ENCODE peak calls at places on chromosomes 4 and X, in ten cellular contexts. O, Z, P, I, M, D, K, X, C and S are unnamed samples.

GRCh38 chrX:126770179-126770578 is 49.4 kb upstream of the PRR32 start:
- DNase-seq in X (no peak), C (no peak), P (no peak), M (no peak), K (no peak), O (no peak), D (peak), Z (peak), I (no peak), S (no peak)

GRCh38 chr4:71296945-71297344 is 41.9 kb upstream of the SLC4A4 start:
- DNase-seq in K (no peak), M (peak), C (no peak), Z (no peak), D (no peak), X (peak), O (no peak), P (no peak), I (no peak), S (no peak)

GRCh38 chrX:21943460-21944135 is 3.1 kb downstream of the SMS start:
- DNase-seq in D (peak), P (no peak), I (no peak), X (peak), Z (peak), M (no peak), K (no peak), O (no peak), C (no peak), S (no peak)

GRCh38 chr4:184751585-184751956 is 17.7 kb upstream of the CENPU start:
- DNase-seq in D (no peak), I (no peak), P (no peak), Z (no peak), C (no peak), X (no peak), M (no peak), O (no peak), K (no peak), S (no peak)

GRCh38 chr4:1052231-1052671 is 40.8 kb downstream of the FGFRL1 start:
- DNase-seq in I (no peak), D (no peak), P (no peak), M (no peak), X (no peak), C (no peak), Z (no peak), K (no peak), O (no peak), S (peak)

GRCh38 chr4:17024430-17024829 is 126.0 kb upstream of the LDB2 start:
- DNase-seq in O (no peak), D (no peak), X (peak), Z (no peak), M (no peak), K (no peak), I (no peak), C (no peak), P (no peak), S (no peak)

GRCh38 chr4:40749717-40750460 is at the start of gene NSUN7:
- DNase-seq in C (peak), Z (peak), O (no peak), M (peak), P (peak), I (peak), K (peak), D (no peak), X (peak), S (no peak)

GRCh38 chrX:131854586-131854985 is 168.5 kb upstream of the STK26 start:
- DNase-seq in O (no peak), I (no peak), M (no peak), X (peak), Z (no peak), C (no peak), K (no peak), D (no peak), P (no peak), S (no peak)

GRCh38 chr4:177410566-177410965 is 31.7 kb downstream of the AGA start:
- DNase-seq in I (no peak), O (no peak), Z (no peak), P (no peak), M (no peak), D (no peak), C (no peak), K (no peak), X (no peak), S (no peak)

GRCh38 chrX:42538405-42538804 is 239.6 kb downstream of the PPP1R2C start:
- DNase-seq in C (no peak), X (no peak), D (no peak), K (no peak), M (no peak), P (no peak), O (no peak), Z (no peak), I (no peak), S (no peak)

GRCh38 chrX:42536286-42536685 is 241.7 kb downstream of the PPP1R2C start:
- DNase-seq in X (no peak), Z (no peak), P (no peak), C (no peak), M (no peak), K (no peak), D (no peak), I (no peak), O (no peak), S (no peak)

GRCh38 chrX:42533761-42534160 is 244.2 kb downstream of the PPP1R2C start:
- DNase-seq in I (no peak), K (no peak), Z (no peak), P (no peak), M (no peak), C (no peak), D (no peak), X (no peak), O (no peak), S (no peak)

GRCh38 chrX:42531431-42531830 is 246.5 kb downstream of the PPP1R2C start:
- DNase-seq in M (no peak), D (no peak), K (no peak), P (no peak), Z (no peak), X (no peak), C (no peak), I (peak), O (no peak), S (no peak)

DNA sequence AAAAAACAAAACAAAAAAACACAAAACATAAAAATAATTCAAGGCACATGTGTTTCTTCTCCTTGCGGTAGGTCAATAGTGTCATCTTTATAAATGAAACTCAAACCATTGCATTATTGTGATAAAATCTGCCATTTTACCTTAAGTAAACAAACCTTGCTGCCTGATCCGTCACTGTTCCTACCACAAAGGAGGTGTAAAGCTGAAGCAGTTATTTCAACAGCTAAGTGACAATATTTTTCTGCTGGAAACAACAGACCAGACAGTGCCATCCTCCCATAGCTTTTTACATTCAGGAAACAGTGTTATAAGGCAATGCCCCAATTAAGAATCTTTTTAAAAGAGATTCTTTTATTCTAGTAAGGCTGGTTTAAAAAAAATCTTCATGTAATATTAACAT is 242.7 kb downstream of the PPP1R2C start:
- DNase-seq in X (no peak), D (no peak), P (no peak), I (no peak), O (no peak), M (no peak), C (no peak), K (no peak), Z (no peak), S (no peak)
- H3K4me3 ChIP-seq in X (no peak), D (no peak), P (no peak), I (no peak), O (no peak), M (no peak), C (no peak), K (no peak), Z (no peak), S (no peak)

DNA sequence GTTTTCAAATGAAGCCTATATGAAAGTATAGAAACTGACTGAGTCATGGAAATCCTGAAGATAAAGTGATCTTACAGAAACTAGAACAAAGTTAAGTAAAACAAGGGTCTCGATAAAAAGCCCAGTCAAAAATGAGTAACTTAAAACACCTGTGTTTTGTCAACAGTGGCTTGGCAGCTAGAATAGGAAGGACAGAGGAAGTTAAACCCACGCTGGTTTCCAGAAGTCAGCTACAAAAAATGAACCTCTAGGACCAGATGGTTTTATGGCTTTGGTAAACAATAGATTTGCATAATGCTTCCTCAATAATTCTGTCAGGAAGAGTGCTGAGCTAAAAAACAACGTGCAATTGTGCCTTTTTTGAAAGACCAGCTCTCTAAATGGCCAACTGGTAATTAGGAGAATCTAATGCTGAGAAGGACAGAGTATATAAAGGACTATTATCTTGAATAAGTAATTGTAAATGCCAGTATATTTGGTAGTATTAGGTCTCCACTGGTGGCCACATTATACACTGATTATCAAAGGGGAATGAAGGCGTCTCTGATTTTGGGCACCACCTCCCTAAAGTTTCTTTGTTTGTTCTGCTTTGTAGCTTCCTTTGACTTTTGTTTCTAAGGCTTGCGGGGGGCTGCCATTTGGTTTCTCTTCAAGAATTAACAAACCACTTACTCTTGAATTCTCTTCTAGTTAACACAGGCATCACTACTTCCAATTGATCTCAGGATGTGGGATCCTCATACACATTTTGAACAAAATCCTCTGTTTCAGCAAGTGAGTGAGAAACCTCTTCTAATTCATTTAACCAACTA is 72.2 kb upstream of the PPP3CA start:
- DNase-seq in I (no peak), K (no peak), Z (no peak), X (peak), M (no peak), P (no peak), O (no peak), C (peak), D (no peak), S (no peak)
- H3K27ac ChIP-seq in I (no peak), K (no peak), Z (no peak), X (no peak), M (peak), P (no peak), O (no peak), C (peak), D (no peak), S (no peak)

DNA sequence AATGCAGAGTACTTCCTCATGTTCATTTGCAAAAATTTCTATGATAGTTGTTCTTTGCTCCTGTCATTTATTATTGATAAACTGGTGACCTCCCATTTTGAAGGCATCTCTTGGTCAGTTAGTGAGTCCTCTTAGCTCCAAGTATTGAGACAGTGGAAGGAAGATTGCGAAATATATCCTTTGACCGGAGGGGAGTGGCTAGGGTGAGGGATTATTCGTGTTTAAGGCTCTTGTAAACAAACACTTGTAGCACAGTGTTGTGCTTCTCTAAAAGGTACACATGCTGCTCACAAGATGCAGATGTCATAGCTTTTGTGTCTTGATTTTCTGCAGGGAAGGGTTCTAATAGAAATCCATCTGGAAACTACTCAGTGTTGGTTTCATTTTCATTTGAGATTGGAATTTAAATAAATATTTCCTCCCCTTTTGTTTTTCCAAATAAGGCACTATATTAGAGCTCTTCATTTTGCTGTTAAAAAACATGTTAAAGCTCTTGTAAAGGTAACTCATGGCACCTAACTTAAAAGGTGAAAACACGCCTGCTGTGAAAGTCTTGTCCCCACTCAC is 21.8 kb downstream of the TXLNG start:
- DNase-seq in M (no peak), O (no peak), I (no peak), D (no peak), P (no peak), C (peak), X (peak), Z (no peak), K (no peak), S (no peak)
- H3K4me3 ChIP-seq in M (peak), O (peak), I (no peak), D (no peak), P (no peak), C (no peak), X (no peak), Z (no peak), K (peak), S (peak)

GRCh38 chr4:147367841-147368385 is 113.0 kb upstream of the EDNRA start:
- DNase-seq in K (no peak), D (no peak), Z (no peak), I (no peak), M (no peak), O (no peak), P (no peak), C (no peak), X (no peak), S (no peak)

GRCh38 chr4:147368948-147369347 is 111.9 kb upstream of the EDNRA start:
- DNase-seq in D (no peak), O (no peak), K (no peak), Z (no peak), I (no peak), X (no peak), C (no peak), M (no peak), P (no peak), S (no peak)

GRCh38 chr4:147370473-147370872 is 110.4 kb upstream of the EDNRA start:
- DNase-seq in P (no peak), M (no peak), C (no peak), K (no peak), X (peak), I (no peak), O (no peak), D (no peak), Z (no peak), S (no peak)

GRCh38 chr4:147370881-147371280 is 110.0 kb upstream of the EDNRA start:
- DNase-seq in P (no peak), D (no peak), C (peak), K (no peak), Z (no peak), I (no peak), M (no peak), O (no peak), X (no peak), S (no peak)

GRCh38 chr4:147371661-147372060 is 109.2 kb upstream of the EDNRA start:
- DNase-seq in O (no peak), Z (no peak), X (peak), D (peak), I (no peak), P (no peak), C (no peak), M (no peak), K (no peak), S (no peak)
- H3K27ac ChIP-seq in O (no peak), Z (no peak), X (no peak), D (no peak), I (no peak), P (no peak), C (no peak), M (no peak), K (no peak), S (no peak)

DNA sequence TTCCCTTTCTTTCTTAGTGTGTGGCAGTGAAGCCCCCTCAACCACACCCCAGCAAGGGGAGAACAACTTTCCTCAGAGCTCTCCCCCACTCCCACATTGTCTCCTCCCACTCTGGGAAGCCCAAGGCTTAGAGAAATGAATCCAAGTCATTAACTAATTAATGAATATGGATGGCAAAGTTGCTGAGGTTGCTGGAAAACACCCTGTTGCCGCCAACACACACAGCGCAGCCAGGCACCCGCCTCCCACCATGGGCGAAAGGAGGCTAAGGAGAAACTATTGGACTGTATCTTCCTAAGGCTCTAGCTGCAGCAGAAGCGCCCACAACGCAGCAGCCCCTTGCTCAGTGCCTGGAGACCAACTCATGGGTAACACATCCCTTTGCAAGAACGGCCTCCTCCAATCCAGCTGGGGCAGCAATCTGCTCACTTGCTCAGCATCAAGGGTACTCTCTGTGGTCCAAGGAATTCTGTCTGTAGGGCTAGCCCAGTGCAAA is 34.2 kb downstream of the TSC22D3 start:
- DNase-seq in P (no peak), I (peak), M (no peak), K (no peak), D (no peak), C (no peak), Z (no peak), X (no peak), O (no peak), S (no peak)
- H3K4me3 ChIP-seq in P (no peak), I (peak), M (peak), K (peak), D (no peak), C (no peak), Z (no peak), X (no peak), O (no peak), S (peak)